ENCODE peak calls at places on chromosomes 13 and 19, in four cellular contexts. M is spleen, Y is transverse colon, U is endothelial cell of umbilical vein. C is an unnamed sample.

GRCh38 chr13:32125746-32126145 is 94.2 kb downstream of the FRY start:
- DNase-seq in M (no peak), Y (no peak), U (no peak), C (no peak)

GRCh38 chr19:7177926-7178325 is 108.4 kb downstream of the ZNF557 start:
- DNase-seq in M (no peak), Y (no peak), U (no peak), C (no peak)

GRCh38 chr19:2016041-2016807 is 710 bp upstream of the BTBD2 start:
- DNase-seq in M (no peak), Y (peak; percentile 84), U (peak; percentile 42), C (peak; percentile 88)

GRCh38 chr13:33206425-33206824 is 79.1 kb downstream of the STARD13 start:
- DNase-seq in M (no peak), Y (no peak), U (no peak), C (no peak)

GRCh38 chr19:2254052-2254872 is 2.0 kb downstream of the JSRP1 start:
- DNase-seq in M (no peak), Y (no peak), U (peak; percentile 51), C (no peak)

GRCh38 chr13:28574617-28575142 is 79.8 kb upstream of the FLT1 start:
- DNase-seq in M (no peak), Y (peak; percentile 46), U (peak; percentile 98), C (no peak)

GRCh38 chr19:17557461-17557860 is 2.0 kb downstream of the COLGALT1 start:
- DNase-seq in M (no peak), Y (no peak), U (no peak), C (no peak)

GRCh38 chr19:49862411-49863253 is 4.7 kb downstream of the PNKP start:
- DNase-seq in M (peak; percentile 78), Y (no peak), U (no peak), C (peak; percentile 54)

GRCh38 chr19:511101-511841 is 4.0 kb downstream of the TPGS1 start:
- DNase-seq in M (peak; percentile 92), Y (peak; percentile 82), U (peak; percentile 71), C (no peak)

GRCh38 chr13:112078879-112079526 is 12.1 kb downstream of the SOX1 start:
- DNase-seq in M (no peak), Y (no peak), U (no peak), C (no peak)

GRCh38 chr19:38977445-38978314 is 2.1 kb upstream of the FBXO17 start:
- DNase-seq in M (no peak), Y (no peak), U (no peak), C (no peak)

GRCh38 chr19:4375620-4376228 is 24.6 kb downstream of the SH3GL1 start:
- DNase-seq in M (no peak), Y (peak; percentile 38), U (peak; percentile 62), C (peak; percentile 46)

GRCh38 chr13:98171806-98172569 is 5.1 kb downstream of the RNF113B start:
- DNase-seq in M (no peak), Y (no peak), U (peak; percentile 48), C (peak; percentile 38)

GRCh38 chr19:29287061-29287460 is 74.1 kb upstream of the UQCRFS1 start:
- DNase-seq in M (no peak), Y (no peak), U (no peak), C (no peak)

GRCh38 chr19:37966211-37967072 is 59.4 kb downstream of the SIPA1L3 start:
- DNase-seq in M (no peak), Y (no peak), U (no peak), C (no peak)

GRCh38 chr19:17829855-17830566 is 8.7 kb upstream of the INSL3 start:
- DNase-seq in M (no peak), Y (peak; percentile 33), U (no peak), C (peak; percentile 90)

GRCh38 chr19:48795855-48796142 is 15.0 kb downstream of the BCAT2 start:
- DNase-seq in M (no peak), Y (peak; percentile 29), U (no peak), C (peak; percentile 79)

GRCh38 chr19:1276620-1277007 is 1.3 kb downstream of the FAM174C start:
- DNase-seq in M (peak; percentile 86), Y (peak; percentile 71), U (no peak), C (no peak)

GRCh38 chr13:72561791-72562190 is 165.6 kb downstream of the MZT1 start:
- DNase-seq in M (no peak), Y (no peak), U (no peak), C (no peak)

GRCh38 chr13:45705145-45705695 is 3.1 kb downstream of the CBY2 start:
- DNase-seq in M (no peak), Y (no peak), U (no peak), C (no peak)

GRCh38 chr19:4238831-4239230 is 8.0 kb upstream of the YJU2 start:
- DNase-seq in M (no peak), Y (no peak), U (no peak), C (no peak)

GRCh38 chr19:29775575-29775900 is 36.3 kb upstream of the CCNE1 start:
- DNase-seq in M (no peak), Y (no peak), U (no peak), C (no peak)

DNA sequence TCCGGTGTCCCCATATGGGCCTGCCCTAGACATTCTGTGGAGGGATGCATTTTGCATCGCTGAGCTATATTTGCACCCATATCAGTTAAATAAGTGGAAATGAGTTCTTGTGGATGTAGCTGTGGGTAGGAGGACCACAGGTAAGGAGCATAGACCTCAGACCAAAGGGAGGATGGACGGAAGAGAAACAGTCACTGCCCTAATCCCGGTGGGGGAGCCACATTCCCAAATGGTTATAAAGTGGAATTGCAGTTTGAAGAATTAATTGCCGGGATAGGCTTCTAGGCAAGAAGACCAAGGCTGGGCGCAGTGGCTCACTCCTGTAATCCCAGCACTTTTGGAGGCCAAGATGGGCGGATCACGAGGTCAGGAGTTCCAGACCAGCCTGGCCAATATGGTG is 1.8 kb downstream of the SDHAF1 start:
- DNase-seq in M (no peak), Y (no peak), U (no peak), C (no peak)
- H3K27ac ChIP-seq in M (no peak overlapping the region), Y (peak overlapping the region; percentile 91), U (no peak overlapping the region), C (no peak overlapping the region)

DNA sequence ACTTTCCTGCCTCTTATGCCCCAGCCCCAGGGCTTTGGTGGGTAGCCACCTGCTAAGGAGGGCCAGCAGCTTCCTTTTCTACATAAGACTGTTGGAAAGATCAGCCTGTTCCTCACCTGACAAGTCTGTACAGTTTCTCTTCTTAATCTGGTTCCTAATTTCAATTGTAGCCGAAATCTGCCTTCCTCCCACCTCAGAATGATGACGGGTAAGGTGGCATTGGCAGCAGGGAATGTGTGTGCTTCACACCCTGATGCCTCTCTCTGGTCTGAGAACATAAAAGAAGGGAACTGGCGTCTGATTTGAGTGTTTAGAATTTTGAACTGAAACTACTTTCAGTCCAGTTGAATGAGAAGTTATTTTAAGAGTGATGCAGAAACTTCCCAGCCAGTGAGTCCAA is 16.0 kb downstream of the MAU2 start:
- DNase-seq in M (no peak), Y (no peak), U (no peak), C (no peak)
- TF ChIP-seq POLR2A in M (no peak), Y (no peak), U (no peak), C (no peak)

DNA sequence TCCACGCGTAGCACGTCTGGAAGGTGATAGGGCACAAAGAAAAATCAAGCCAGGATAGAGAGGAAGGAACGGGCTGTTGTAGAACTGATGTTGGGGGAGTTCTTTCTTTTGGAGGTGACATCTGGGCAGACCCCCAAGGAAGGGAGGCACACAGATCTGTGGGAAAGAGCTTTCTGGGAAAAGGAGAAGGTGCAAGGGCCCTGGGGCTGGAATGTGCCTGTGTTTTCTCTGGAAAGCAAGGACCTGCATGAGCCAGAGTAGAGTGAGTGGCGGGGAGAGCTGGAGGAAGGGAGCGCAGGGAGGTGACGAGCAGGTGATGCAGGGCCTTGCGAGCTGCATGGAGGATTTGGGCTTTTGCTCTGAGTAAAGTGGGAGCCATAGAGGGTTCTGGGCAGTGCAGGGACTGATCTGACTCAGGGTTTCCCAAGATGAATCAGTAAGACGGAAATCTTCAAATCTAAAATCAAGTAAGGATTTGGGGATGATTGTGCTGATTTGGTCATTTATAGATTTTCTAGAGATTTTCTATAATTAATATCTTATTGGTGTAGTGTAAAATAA is 30.8 kb downstream of the SMARCA4 start:
- DNase-seq in M (no peak), Y (no peak), U (no peak), C (no peak)
- H3K36me3 ChIP-seq in M (peaks cover 99% of the 10 kb centered on the region), Y (peaks cover 5% of the 10 kb centered on the region), U (peaks cover 25% of the 10 kb centered on the region), C (no peaks in the 10 kb centered on the region)

DNA sequence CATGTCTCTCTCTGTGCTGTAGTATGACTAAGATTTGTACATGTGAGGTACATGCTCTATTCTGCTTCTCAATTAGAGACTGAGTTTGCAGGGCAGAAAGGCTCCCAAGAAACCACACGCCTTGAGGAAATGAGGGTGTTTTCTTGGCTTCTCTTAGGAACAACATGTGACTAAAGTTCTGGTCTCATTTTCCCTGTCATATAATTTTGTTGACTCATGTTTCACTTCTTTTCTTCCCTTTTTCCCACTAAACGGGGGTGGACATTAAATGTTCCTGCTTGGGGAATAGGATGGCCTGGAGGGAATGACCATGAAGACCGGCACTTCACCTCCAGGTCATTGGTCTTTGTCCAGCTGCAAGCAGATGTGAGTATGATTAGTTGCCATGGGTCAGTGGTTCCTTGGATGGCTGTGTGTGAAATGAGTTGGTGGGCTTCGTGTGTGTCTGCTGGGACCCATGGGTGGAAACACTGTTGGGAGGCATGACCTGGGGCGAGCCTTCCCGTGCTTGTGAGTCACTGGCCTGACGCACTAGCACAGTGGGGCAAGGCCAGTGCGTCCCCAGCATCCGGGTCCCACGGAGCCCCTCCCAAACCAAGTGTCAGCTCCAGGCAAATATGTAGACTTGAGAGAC is 56.6 kb downstream of the COL4A1 start:
- DNase-seq in M (no peak), Y (no peak), U (peak; percentile 64), C (no peak)
- H3K27ac ChIP-seq in M (peak overlapping the region; percentile 76), Y (peak overlapping the region; percentile 87), U (peak overlapping the region; percentile 77), C (peak overlapping the region; percentile 54)

DNA sequence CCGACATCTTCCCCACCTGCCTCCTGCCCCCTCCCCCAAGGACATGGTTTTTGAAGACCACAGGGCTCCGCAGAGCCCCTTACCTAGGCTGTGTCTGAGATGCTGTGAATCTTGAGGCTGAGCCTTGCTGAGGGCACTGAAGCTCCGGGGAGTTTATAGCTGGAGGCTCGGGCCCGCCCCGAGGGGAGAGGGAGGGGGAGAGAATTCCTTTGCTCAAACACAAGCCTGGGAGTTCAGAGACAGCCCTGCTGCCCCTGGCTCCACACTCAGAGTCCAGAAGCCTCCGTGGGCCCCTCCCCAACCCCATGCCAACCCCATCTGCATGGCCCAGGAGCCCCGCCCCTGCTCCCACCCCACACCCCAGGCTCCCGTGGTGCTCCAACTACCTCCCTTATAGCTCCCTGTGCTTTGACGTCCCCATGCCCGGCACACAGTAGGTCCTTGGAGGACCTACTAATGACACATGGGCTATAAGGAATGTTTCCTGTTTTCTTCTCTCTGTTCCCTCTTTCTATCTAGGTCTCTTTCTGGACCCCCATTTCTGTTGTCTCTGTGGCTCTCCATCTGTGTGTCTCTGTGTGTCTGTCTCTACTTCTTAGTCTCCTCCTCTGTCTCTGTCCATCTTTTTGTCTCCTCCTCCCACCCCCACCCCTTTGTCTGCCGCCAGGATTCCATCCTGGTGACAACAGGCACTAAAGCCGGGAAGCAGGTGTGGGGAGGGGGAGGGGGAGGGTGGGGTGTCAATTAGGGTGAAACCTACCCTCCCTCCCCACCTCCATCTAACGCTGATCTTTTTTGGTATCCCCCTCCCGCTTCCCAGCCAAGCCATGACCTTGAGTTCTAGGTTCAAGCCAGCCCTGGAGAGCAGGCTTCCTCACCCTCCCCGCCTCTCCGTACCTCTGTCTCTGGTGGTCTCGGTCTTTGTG is at the start of gene TNNT1:
- DNase-seq in M (no peak), Y (no peak), U (no peak), C (no peak)
- TF ChIP-seq POLR2A in M (no peak), Y (no peak), U (no peak), C (no peak)